ENCODE peak calls at places on chromosome 10, in six cellular contexts. S is H9, G is mesenchymal stem cell, O is neuronal stem cell, K is trophoblast cell, H is H1. I is an unnamed sample.

GRCh38 chr10:119368991-119369869 is 161.9 kb downstream of the GRK5 start:
- DNase-seq in O (no peak), G (no peak), H (no peak), S (no peak), K (no peak), I (no peak)

GRCh38 chr10:32963102-32963501 is 5.1 kb upstream of the ITGB1 start:
- DNase-seq in H (no peak), O (no peak), K (peak), S (no peak), G (peak), I (peak)

GRCh38 chr10:31100662-31101061 is 69.0 kb upstream of the ZNF438 start:
- DNase-seq in K (no peak), H (peak), G (no peak), S (no peak), O (no peak), I (no peak)

GRCh38 chr10:34124522-34125035 is 690.5 kb downstream of the PARD3 start:
- DNase-seq in G (no peak), O (no peak), H (peak), S (no peak), K (peak), I (peak)

GRCh38 chr10:27285093-27285492 is 44.5 kb upstream of the ACBD5 start:
- DNase-seq in S (peak), G (peak), O (no peak), K (no peak), H (no peak), I (peak)

GRCh38 chr10:121596668-121597503 is 1.4 kb downstream of the FGFR2 start:
- DNase-seq in H (peak), S (peak), O (peak), K (peak), G (peak), I (no peak)

GRCh38 chr10:70379581-70380176 is 2.7 kb downstream of the LRRC20 start:
- DNase-seq in H (peak), O (no peak), G (no peak), S (peak), K (no peak), I (no peak)

GRCh38 chr10:129120441-129120840 is 346.6 kb upstream of the MGMT start:
- DNase-seq in H (no peak), O (no peak), S (peak), G (no peak), K (no peak), I (no peak)

GRCh38 chr10:43251664-43252165 is 15.2 kb downstream of the RASGEF1A start:
- DNase-seq in S (peak), G (no peak), O (no peak), K (no peak), H (no peak), I (no peak)

GRCh38 chr10:34121974-34122282 is 693.2 kb downstream of the PARD3 start:
- DNase-seq in H (peak), S (no peak), K (no peak), O (no peak), G (peak), I (peak)

GRCh38 chr10:89419548-89419947 is 5.2 kb downstream of the IFIT5 start:
- DNase-seq in K (no peak), H (no peak), O (no peak), G (peak), S (no peak), I (peak)

GRCh38 chr10:113385021-113385975 is 167.6 kb upstream of the HABP2 start:
- DNase-seq in O (peak), K (peak), S (peak), G (peak), H (peak), I (peak)

GRCh38 chr10:35533565-35533964 is 71.6 kb upstream of the GJD4 start:
- DNase-seq in S (no peak), H (no peak), K (no peak), G (no peak), O (no peak), I (no peak)

GRCh38 chr10:103171278-103171677 is 21.8 kb downstream of the NT5C2 start:
- DNase-seq in G (no peak), O (no peak), K (no peak), H (no peak), S (no peak), I (no peak)

GRCh38 chr10:103177123-103177522 is 15.9 kb downstream of the NT5C2 start:
- DNase-seq in O (no peak), H (no peak), K (no peak), S (no peak), G (no peak), I (no peak)

GRCh38 chr10:103181244-103181643 is 11.8 kb downstream of the NT5C2 start:
- DNase-seq in O (no peak), G (no peak), H (peak), S (no peak), K (no peak), I (no peak)

GRCh38 chr10:103180491-103180890 is 12.6 kb downstream of the NT5C2 start:
- DNase-seq in K (no peak), H (no peak), G (no peak), O (no peak), S (no peak), I (no peak)

DNA sequence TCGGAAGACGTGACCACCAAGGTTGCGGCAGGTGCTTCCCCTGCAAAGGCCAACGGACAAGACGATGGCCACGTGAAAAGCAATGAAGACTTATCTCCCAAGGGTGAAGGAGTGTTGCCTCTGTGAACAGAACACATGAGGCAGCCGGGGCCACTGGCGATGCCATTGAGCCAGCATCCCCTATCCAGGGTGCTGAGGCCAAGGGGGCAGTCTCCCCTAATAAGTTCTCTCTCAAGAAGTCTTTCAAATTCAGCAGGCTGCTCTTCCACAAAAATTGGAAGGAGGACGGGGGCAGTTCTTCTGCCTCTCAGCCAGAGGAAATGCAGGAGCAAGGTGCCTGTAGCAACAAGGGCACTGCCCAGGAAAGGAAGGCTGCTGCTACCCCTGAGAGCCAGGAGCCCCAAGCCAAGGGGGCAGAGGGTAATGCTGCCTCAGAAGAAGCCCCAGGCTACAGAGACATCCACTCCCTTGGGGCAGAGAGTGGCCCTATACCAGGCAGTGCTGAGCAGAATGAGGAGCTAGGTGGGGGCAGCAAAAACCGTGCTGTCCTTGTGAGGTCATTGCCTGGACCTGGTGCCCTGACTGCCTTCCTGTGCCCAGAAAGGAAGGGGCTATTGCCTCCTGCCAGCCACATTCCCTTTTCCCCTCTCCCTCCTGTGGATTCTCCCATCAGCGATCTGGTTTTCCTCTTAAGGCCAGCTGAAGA is 17.3 kb downstream of the NT5C2 start:
- DNase-seq in O (no peak), K (no peak), H (peak), G (no peak), S (no peak), I (no peak)
- H3K14ac ChIP-seq in O (no peak), K (no peak), H (no peak), G (no peak), S (no peak), I (no peak)

GRCh38 chr10:102306006-102306405 is 60.7 kb downstream of the GBF1 start:
- DNase-seq in K (no peak), G (no peak), S (no peak), H (no peak), O (no peak), I (no peak)

GRCh38 chr10:102309916-102310315 is 64.6 kb downstream of the GBF1 start:
- DNase-seq in G (no peak), O (no peak), S (no peak), H (no peak), K (no peak), I (no peak)

GRCh38 chr10:102310356-102311024 is 65.2 kb downstream of the GBF1 start:
- DNase-seq in S (no peak), G (peak), H (no peak), O (no peak), K (peak), I (peak)

GRCh38 chr10:102309236-102309635 is 63.9 kb downstream of the GBF1 start:
- DNase-seq in H (no peak), S (no peak), G (no peak), O (no peak), K (no peak), I (no peak)

GRCh38 chr10:102306710-102307109 is 61.4 kb downstream of the GBF1 start:
- DNase-seq in S (no peak), H (no peak), G (no peak), K (no peak), O (no peak), I (no peak)
- H3K14ac ChIP-seq in S (no peak), H (no peak), G (no peak), K (no peak), O (no peak), I (no peak)

GRCh38 chr10:9848981-9849380 is 1168.7 kb upstream of the CELF2 start:
- DNase-seq in K (no peak), O (no peak), S (no peak), H (no peak), G (no peak), I (no peak)
- H3K14ac ChIP-seq in K (no peak), O (no peak), S (no peak), H (no peak), G (no peak), I (no peak)

DNA sequence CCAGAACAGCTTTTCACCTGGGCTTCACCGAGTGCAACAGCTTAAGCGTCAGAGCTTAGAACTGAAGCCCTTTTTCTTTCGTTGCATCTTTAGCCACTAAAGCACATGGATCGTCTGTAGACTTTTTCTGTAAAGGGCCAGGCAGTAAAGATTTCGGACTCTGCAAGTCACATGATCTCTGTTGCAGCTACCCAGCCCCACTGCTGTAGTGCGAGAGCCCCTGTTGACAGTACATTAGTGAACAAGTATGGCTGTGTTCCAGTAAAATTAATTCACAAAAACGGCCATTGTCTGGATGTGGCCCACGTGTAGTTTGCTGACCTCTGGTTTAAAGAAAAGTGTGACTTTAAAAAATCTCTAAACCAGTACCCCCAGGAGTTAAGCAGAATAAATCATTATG is 39.4 kb downstream of the FBH1 start:
- DNase-seq in O (no peak), K (no peak), G (no peak), S (no peak), H (no peak), I (no peak)
- H3K14ac ChIP-seq in O (no peak), K (no peak), G (no peak), S (no peak), H (no peak), I (no peak)

DNA sequence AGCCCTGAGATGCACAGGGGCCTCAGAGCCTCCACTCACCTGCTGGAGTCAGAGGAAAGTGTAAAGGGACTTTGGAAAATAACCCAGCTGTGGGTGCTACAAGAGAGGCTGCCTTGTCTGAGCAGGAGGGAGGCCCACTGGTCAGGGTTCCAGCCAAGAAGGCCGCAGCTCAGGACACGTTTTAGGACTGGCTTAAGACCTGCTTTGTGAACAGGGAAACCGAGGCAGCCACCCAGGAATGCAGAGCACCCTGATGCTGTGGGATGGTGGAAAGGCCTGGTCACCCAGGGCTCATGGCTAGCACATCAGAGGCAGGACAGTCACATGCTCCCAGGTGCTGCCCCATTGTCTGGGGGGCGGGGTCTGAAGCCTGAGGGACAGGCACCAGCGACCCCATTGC is 38.9 kb upstream of the CHST15 start:
- DNase-seq in H (no peak), O (no peak), S (no peak), K (no peak), G (no peak), I (no peak)
- H3K14ac ChIP-seq in H (no peak), O (peak), S (no peak), K (no peak), G (no peak), I (no peak)

GRCh38 chr10:23695825-23696420 is 257.0 kb downstream of the OTUD1 start:
- DNase-seq in K (no peak), H (peak), S (peak), G (no peak), O (no peak), I (no peak)

GRCh38 chr10:23693895-23694294 is 255.0 kb downstream of the OTUD1 start:
- DNase-seq in O (no peak), H (peak), K (no peak), S (peak), G (no peak), I (no peak)

GRCh38 chr10:23694921-23695824 is 256.3 kb downstream of the OTUD1 start:
- DNase-seq in H (peak), G (no peak), K (no peak), O (peak), S (peak), I (no peak)

GRCh38 chr10:23694446-23694920 is 255.6 kb downstream of the OTUD1 start:
- DNase-seq in S (peak), G (peak), O (peak), H (peak), K (no peak), I (no peak)

GRCh38 chr10:23693398-23693797 is 254.5 kb downstream of the OTUD1 start:
- DNase-seq in G (no peak), O (no peak), H (peak), S (peak), K (no peak), I (no peak)
- H3K14ac ChIP-seq in G (no peak), O (no peak), H (no peak), S (no peak), K (no peak), I (no peak)

GRCh38 chr10:127884501-127884900 is 8.2 kb downstream of the CLRN3 start:
- DNase-seq in H (peak), S (no peak), K (no peak), G (no peak), O (no peak), I (no peak)
- H3K14ac ChIP-seq in H (no peak), S (no peak), K (no peak), G (no peak), O (no peak), I (no peak)

DNA sequence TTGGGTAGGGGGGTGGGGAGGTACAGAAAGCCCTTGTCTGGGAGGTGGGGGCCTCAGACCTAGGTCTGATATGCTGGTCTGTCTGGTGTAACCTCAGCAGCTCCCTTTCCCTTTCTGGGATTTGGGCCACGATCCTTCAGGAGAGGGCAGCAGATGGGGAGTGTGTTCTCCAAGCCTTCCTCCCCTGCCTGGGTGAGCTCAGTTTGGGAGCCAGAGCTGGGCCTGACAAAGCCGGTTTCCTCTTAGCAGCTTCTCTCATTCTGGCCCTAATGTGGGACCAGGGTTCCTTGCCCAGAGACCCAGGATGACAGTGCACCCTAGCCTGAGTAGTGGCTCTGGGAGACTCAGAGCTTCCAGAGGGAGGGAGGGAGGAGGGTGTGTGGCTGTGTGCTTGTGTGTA is 96.3 kb downstream of the ZMIZ1 start:
- DNase-seq in S (no peak), G (no peak), K (no peak), H (no peak), O (no peak), I (no peak)
- H3K14ac ChIP-seq in S (no peak), G (no peak), K (no peak), H (no peak), O (peak), I (peak)

DNA sequence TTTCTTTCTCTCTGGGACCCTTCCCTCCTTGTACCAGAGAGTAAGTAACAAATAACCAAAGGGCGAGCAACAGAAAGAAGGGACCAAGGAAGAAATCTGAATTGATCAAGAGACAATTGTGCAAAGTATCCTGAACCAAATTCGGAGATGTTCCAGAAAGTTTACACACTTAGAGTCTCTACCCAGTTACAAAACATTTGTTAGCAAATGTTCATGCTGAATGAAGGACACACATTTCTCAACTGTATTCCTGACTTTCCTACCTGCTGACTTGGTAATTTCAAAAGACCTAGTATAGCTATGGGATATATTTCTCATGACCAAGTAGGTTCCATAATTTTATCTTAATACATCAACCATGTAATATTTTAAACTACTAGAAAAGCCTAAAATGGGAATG is 37.4 kb downstream of the LYZL1 start:
- DNase-seq in G (no peak), S (no peak), H (no peak), O (no peak), K (no peak), I (no peak)
- H3K14ac ChIP-seq in G (no peak), S (no peak), H (no peak), O (no peak), K (no peak), I (no peak)